ENCODE peak calls at places on chromosomes 3 and 15, in eight cellular contexts. N, P, G, D, E, B, X and K are unnamed samples.

GRCh38 chr3:130609166-130609574 is 92.2 kb downstream of the COL6A6 start:
- DNase-seq in G (no peak), P (no peak), X (no peak), B (no peak), N (no peak), E (no peak), D (no peak), K (no peak)

GRCh38 chr3:98906230-98906629 is 4.7 kb upstream of the DCBLD2 start:
- DNase-seq in E (no peak), P (no peak), D (no peak), X (no peak), G (peak), N (no peak), B (no peak), K (no peak)

GRCh38 chr3:40780801-40781406 is 256.1 kb downstream of the ZNF621 start:
- DNase-seq in P (no peak), D (no peak), G (no peak), N (peak), X (no peak), E (no peak), B (no peak), K (peak)

GRCh38 chr3:112811150-112811884 is 35.3 kb downstream of the CD200R1L start:
- DNase-seq in N (peak), P (no peak), D (no peak), B (no peak), X (no peak), E (no peak), G (peak), K (no peak)

GRCh38 chr3:52438104-52438376 is 6.9 kb downstream of the SEMA3G start:
- DNase-seq in P (peak), G (no peak), B (no peak), E (no peak), D (no peak), X (no peak), N (no peak), K (no peak)

GRCh38 chr3:58471025-58471887 is 20.6 kb upstream of the KCTD6 start:
- DNase-seq in X (no peak), B (peak), G (peak), E (no peak), D (no peak), P (peak), N (peak), K (no peak)

GRCh38 chr3:57015912-57016311 is 44.6 kb upstream of the SPATA12 start:
- DNase-seq in G (no peak), B (no peak), P (no peak), D (no peak), E (no peak), X (no peak), N (no peak), K (no peak)

GRCh38 chr3:123733805-123734526 is 149.1 kb upstream of the HACD2 start:
- DNase-seq in E (no peak), D (no peak), B (no peak), G (no peak), N (no peak), P (no peak), X (no peak), K (no peak)

GRCh38 chr15:73950479-73951043 is 24.3 kb downstream of the LOXL1 start:
- DNase-seq in P (no peak), B (no peak), G (no peak), N (no peak), X (no peak), D (no peak), E (no peak), K (no peak)

GRCh38 chr3:124221286-124221821 is 229.4 kb upstream of the ROPN1 start:
- DNase-seq in E (no peak), B (no peak), N (no peak), D (no peak), G (no peak), X (no peak), P (no peak), K (no peak)

GRCh38 chr15:72047020-72047419 is 70.9 kb downstream of the MYO9A start:
- DNase-seq in N (no peak), P (no peak), B (no peak), D (no peak), G (no peak), X (no peak), E (no peak), K (no peak)

GRCh38 chr3:183114374-183114773 is 15.1 kb upstream of the MCCC1 start:
- DNase-seq in P (no peak), G (no peak), B (no peak), X (no peak), E (no peak), N (no peak), D (no peak), K (no peak)

GRCh38 chr3:28850186-28850585 is 430.7 kb upstream of the RBMS3 start:
- DNase-seq in E (no peak), D (no peak), B (no peak), P (no peak), G (no peak), N (no peak), X (no peak), K (no peak)

GRCh38 chr3:135688003-135688402 is 277.5 kb upstream of the PPP2R3A start:
- DNase-seq in X (no peak), N (no peak), D (no peak), P (no peak), E (no peak), B (no peak), G (no peak), K (no peak)

GRCh38 chr15:94324835-94325767 is 93.7 kb downstream of the MCTP2 start:
- DNase-seq in B (no peak), G (no peak), N (no peak), X (no peak), P (no peak), E (no peak), D (no peak), K (no peak)

GRCh38 chr3:164940737-164941136 is 137.6 kb downstream of the SI start:
- DNase-seq in D (no peak), X (no peak), N (no peak), B (no peak), P (no peak), G (no peak), E (no peak), K (no peak)

GRCh38 chr3:41716391-41716910 is 245.5 kb downstream of the ULK4 start:
- DNase-seq in N (no peak), G (no peak), P (no peak), D (no peak), B (no peak), E (no peak), X (no peak), K (no peak)